ENCODE peak calls at places on chromosomes 3 and 15, in five cellular contexts. N is stomach, Q is A673, E is DND-41, F is psoas muscle. X is an unnamed sample.
A peak's percentile ranks its signal among the peaks of the same experiment; 100 is the strongest.

GRCh38 chr3:106566277-106566676 is 697.5 kb upstream of the CBLB start:
- DNase-seq in E (no peak), Q (peak; percentile 36), N (no peak), F (no peak), X (no peak)

GRCh38 chr15:90412356-90413194 is 24.5 kb downstream of the IQGAP1 start:
- DNase-seq in F (no peak), N (peak; percentile 59), E (no peak), Q (no peak), X (no peak)

GRCh38 chr15:70588613-70589012 is 174.7 kb downstream of the UACA start:
- DNase-seq in F (no peak), Q (no peak), E (no peak), N (no peak), X (no peak)

GRCh38 chr15:64017591-64018163 is 28.6 kb downstream of the DAPK2 start:
- DNase-seq in F (no peak), Q (no peak), N (no peak), E (no peak), X (no peak)

GRCh38 chr15:33766329-33766728 is 202.0 kb upstream of the CHRM5 start:
- DNase-seq in Q (no peak), E (no peak), F (no peak), N (no peak), X (no peak)

GRCh38 chr3:66303556-66303955 is 82.8 kb downstream of the SLC25A26 start:
- DNase-seq in F (no peak), Q (no peak), E (peak; percentile 22), N (no peak), X (peak; percentile 53)

GRCh38 chr3:172627057-172627809 is 83.6 kb downstream of the NCEH1 start:
- DNase-seq in E (no peak), F (no peak), Q (no peak), N (no peak), X (no peak)

GRCh38 chr3:119403201-119403600 is 60.2 kb downstream of the TMEM39A start:
- DNase-seq in F (no peak), Q (no peak), E (no peak), N (no peak), X (no peak)

GRCh38 chr15:82140859-82141258 is 95.0 kb upstream of the MEX3B start:
- DNase-seq in F (no peak), N (no peak), Q (no peak), E (no peak), X (no peak)

GRCh38 chr15:22952826-22953579 is 27.2 kb downstream of the CYFIP1 start:
- DNase-seq in N (no peak), F (no peak), E (no peak), Q (peak; percentile 75), X (no peak)

GRCh38 chr15:61335998-61336648 is 107.0 kb upstream of the RORA start:
- DNase-seq in E (no peak), Q (no peak), F (no peak), N (no peak), X (no peak)

GRCh38 chr15:78811124-78811824 is at the start of gene ADAMTS7:
- DNase-seq in E (no peak), Q (peak; percentile 31), N (peak; percentile 70), F (peak; percentile 87), X (peak; percentile 26)

GRCh38 chr15:48681274-48681840 is 35.8 kb upstream of the FBN1 start:
- DNase-seq in E (no peak), F (no peak), N (no peak), Q (no peak), X (no peak)

GRCh38 chr3:59451800-59452741 is 402.2 kb upstream of the CFAP20DC start:
- DNase-seq in E (peak; percentile 27), Q (no peak), N (no peak), F (no peak), X (no peak)

GRCh38 chr3:120678331-120678845 is 3.7 kb downstream of the HGD start:
- DNase-seq in Q (peak; percentile 60), F (no peak), N (peak; percentile 86), E (no peak), X (no peak)

GRCh38 chr3:52532517-52532837 is 1.2 kb downstream of the NT5DC2 start:
- DNase-seq in Q (no peak), E (no peak), N (peak; percentile 41), F (peak; percentile 60), X (peak; percentile 33)

GRCh38 chr3:101381809-101382208 is 61.4 kb upstream of the IMPG2 start:
- DNase-seq in N (no peak), E (no peak), Q (peak; percentile 77), F (no peak), X (no peak)

GRCh38 chr3:93994056-93994455 is 14.1 kb downstream of the ARL13B start:
- DNase-seq in F (no peak), N (no peak), Q (no peak), E (no peak), X (no peak)

GRCh38 chr3:85785766-85786165 is 827.0 kb downstream of the CADM2 start:
- DNase-seq in Q (no peak), E (no peak), N (no peak), F (no peak), X (no peak)

DNA sequence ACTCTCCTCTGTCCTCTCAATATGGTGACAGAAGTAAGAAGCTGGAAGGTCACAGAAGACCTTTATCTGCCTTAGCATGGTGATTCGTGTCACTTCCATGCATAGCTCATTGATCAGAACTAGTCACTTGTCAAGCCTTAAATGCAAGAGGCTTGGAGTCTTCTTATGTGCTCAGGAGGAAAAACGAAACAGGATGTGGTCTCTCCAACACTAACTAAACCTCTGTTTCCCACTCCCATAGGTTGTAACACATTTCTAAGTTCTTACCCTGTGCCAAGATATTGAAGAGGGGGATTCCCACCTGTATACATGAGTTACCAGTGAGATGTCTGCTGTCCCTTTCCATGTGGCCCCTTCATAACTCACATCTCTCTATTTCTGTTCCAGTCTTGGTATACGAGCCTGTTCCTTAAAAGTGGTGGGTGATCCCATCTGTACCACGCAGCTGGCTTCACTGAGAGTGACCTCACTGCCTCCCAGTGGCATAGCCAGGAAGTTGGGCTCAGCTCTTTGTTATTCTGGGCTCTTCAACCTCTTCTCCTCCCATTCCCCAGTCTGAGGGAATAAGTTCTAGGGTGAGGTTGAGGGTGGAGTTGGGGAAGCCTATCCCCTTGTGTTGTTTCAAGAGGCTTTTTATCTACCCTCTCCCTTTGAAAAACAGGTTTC is 203.2 kb upstream of the PPP2R3A start:
- DNase-seq in Q (no peak), E (no peak), F (no peak), N (no peak), X (no peak)
- TF ChIP-seq CTCF in Q (no peak), E (peak; percentile 33), F (no peak), N (no peak), X (no peak)

GRCh38 chr3:50193286-50193685 is 1.9 kb downstream of the GNAT1 start:
- DNase-seq in F (no peak), Q (no peak), E (no peak), N (no peak), X (no peak)

GRCh38 chr3:50194128-50194902 is 2.9 kb downstream of the GNAT1 start:
- DNase-seq in N (peak; percentile 73), Q (peak; percentile 55), E (peak; percentile 65), F (peak; percentile 86), X (peak; percentile 93)

GRCh38 chr3:50192124-50192523 is 714 bp downstream of the GNAT1 start:
- DNase-seq in Q (no peak), N (no peak), E (no peak), F (no peak), X (no peak)

GRCh38 chr3:50193746-50194127 is 2.3 kb downstream of the GNAT1 start:
- DNase-seq in F (no peak), Q (no peak), N (no peak), E (no peak), X (no peak)

GRCh38 chr3:50192689-50193141 is 1.3 kb downstream of the GNAT1 start:
- DNase-seq in E (peak; percentile 77), F (peak; percentile 80), Q (peak; percentile 63), N (peak; percentile 82), X (peak; percentile 75)
- H3K27me3 ChIP-seq in E (no peaks in the 10 kb centered on the region), F (no peaks in the 10 kb centered on the region), Q (peaks cover 15% of the 10 kb centered on the region), N (peaks cover 48% of the 10 kb centered on the region), X (peaks cover 13% of the 10 kb centered on the region)

GRCh38 chr3:45227946-45228345 is 1.9 kb upstream of the TMEM158 start:
- DNase-seq in E (no peak), F (no peak), N (no peak), Q (no peak), X (no peak)

GRCh38 chr3:45224824-45225464 is 1.1 kb downstream of the TMEM158 start:
- DNase-seq in E (peak; percentile 28), N (peak; percentile 73), Q (peak; percentile 26), F (peak; percentile 90), X (no peak)

GRCh38 chr3:45227131-45227819 is 1.2 kb upstream of the TMEM158 start:
- DNase-seq in E (peak; percentile 21), N (no peak), Q (no peak), F (no peak), X (no peak)

GRCh38 chr3:45225465-45226205 is 452 bp downstream of the TMEM158 start:
- DNase-seq in E (peak; percentile 65), Q (peak; percentile 32), F (peak; percentile 54), N (no peak), X (peak; percentile 30)

DNA sequence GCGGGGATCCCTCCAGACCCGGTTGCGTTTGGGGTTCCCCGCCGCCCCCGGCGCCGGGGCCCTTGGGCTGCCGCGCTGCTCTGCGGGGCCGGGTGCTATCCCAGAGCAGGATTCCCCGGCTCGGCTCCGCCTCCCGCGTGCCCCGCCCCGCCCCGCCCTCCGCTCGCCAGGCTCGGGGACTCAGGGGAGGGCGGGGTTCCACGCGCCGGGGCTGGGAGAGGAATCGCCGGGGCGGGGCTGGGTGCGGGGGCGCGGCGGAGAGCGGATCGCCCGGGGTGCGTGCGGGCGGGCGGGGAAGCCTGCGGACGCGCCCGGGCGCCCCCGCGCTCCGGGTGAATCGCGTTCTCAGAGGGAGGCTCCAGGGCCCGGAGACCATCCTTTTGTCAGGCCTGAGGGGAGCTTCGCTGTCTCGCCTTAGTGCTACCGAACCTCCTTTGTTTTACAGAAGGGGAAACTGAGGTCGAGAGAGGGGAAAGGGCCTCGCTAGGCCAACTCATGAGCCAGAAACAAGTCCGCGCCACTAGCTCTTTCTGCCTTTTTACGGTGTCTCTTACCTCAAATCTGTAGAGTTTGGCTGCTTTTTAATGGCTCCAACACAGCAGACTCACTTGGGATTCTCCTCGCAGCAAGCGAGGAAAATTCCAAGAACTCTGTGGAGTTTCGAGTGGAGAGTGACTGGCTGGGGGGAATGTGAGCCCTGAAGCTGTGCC is at the start of gene TMEM158:
- DNase-seq in F (peak; percentile 87), E (peak; percentile 81), Q (peak; percentile 77), N (peak; percentile 81), X (peak; percentile 53)
- H3K27ac ChIP-seq in F (no peak within 1 kb of the TSS), E (no peak within 1 kb of the TSS), Q (no peak within 1 kb of the TSS), N (no peak within 1 kb of the TSS), X (no peak within 1 kb of the TSS)

GRCh38 chr3:14406762-14407161 is 4.4 kb downstream of the SLC6A6 start:
- DNase-seq in F (no peak), N (no peak), Q (no peak), E (no peak), X (no peak)

GRCh38 chr3:14405120-14405885 is 2.9 kb downstream of the SLC6A6 start:
- DNase-seq in N (no peak), E (no peak), Q (no peak), F (no peak), X (no peak)

GRCh38 chr3:14406336-14406735 is 3.9 kb downstream of the SLC6A6 start:
- DNase-seq in F (no peak), Q (no peak), E (no peak), N (no peak), X (no peak)

GRCh38 chr3:14404396-14405119 is 2.2 kb downstream of the SLC6A6 start:
- DNase-seq in N (peak; percentile 40), E (no peak), F (no peak), Q (no peak), X (no peak)

DNA sequence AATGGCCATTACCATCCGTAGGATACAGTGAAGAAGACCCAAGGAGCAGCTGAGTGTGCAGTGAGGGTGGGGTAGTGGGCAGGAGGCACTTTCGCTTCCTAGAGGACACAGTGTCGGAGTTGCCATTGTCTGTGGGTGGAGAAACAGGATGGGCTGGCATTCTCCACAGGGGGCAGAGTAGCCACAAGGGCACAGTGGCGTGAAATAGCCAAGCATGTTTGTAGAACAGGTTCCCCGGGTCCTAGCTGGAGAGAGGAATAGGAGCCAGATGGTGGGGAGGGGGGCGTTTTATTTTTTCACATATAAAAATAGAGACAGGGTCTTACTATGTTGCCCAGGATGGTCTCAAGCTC is 3.5 kb downstream of the SLC6A6 start:
- DNase-seq in N (peak; percentile 45), F (no peak), E (no peak), Q (no peak), X (no peak)
- TF ChIP-seq CTCF in N (no peak), F (no peak), E (no peak), Q (no peak), X (no peak)

X was measured in CD4-positive, alpha-beta T cell.